ENCODE peak calls at places on chromosomes 1 and 21, in five cellular contexts. T is Peyer's patch, E is HAP-1, S is stomach, R is PC-3. U is an unnamed sample. For H3K36me3, the result is how much of the 10 kb centered on the place peaks cover.

GRCh38 chr1:42335809-42336518 is 929 bp upstream of the FOXJ3 start:
- DNase-seq in T (peak), E (no peak), S (peak), R (peak), U (peak)

GRCh38 chr1:34770891-34771508 is 10.0 kb upstream of the GJB3 start:
- DNase-seq in T (no peak), E (no peak), S (no peak), R (no peak), U (peak)

GRCh38 chr1:202029727-202030126 is 19.3 kb downstream of the ELF3 start:
- DNase-seq in T (no peak), E (no peak), S (no peak), R (no peak), U (no peak)

GRCh38 chr1:6602669-6603423 is at the start of gene KLHL21:
- DNase-seq in T (peak), E (peak), S (peak), R (peak), U (peak)

GRCh38 chr1:195202271-195202670 is 1406.0 kb downstream of the KCNT2 start:
- DNase-seq in T (no peak), E (no peak), S (no peak), R (no peak), U (no peak)

GRCh38 chr1:39183503-39184353 is 20.8 kb upstream of the MACF1 start:
- DNase-seq in T (peak), E (peak), S (peak), R (peak), U (peak)

GRCh38 chr1:246724001-246724724 is at the start of gene SCCPDH:
- DNase-seq in T (peak), E (peak), S (peak), R (peak), U (no peak)

GRCh38 chr1:94026869-94027388 is 94.0 kb downstream of the ABCA4 start:
- DNase-seq in T (no peak), E (no peak), S (no peak), R (no peak), U (no peak)

GRCh38 chr1:109040627-109041613 is 982 bp downstream of the WDR47 start:
- DNase-seq in T (no peak), E (peak), S (peak), R (peak), U (peak)

GRCh38 chr21:42233067-42233981 is 14.4 kb downstream of the ABCG1 start:
- DNase-seq in T (peak), E (no peak), S (peak), R (peak), U (peak)

GRCh38 chr1:38005195-38006007 is at the start of gene FHL3:
- DNase-seq in T (peak), E (peak), S (peak), R (peak), U (no peak)

DNA sequence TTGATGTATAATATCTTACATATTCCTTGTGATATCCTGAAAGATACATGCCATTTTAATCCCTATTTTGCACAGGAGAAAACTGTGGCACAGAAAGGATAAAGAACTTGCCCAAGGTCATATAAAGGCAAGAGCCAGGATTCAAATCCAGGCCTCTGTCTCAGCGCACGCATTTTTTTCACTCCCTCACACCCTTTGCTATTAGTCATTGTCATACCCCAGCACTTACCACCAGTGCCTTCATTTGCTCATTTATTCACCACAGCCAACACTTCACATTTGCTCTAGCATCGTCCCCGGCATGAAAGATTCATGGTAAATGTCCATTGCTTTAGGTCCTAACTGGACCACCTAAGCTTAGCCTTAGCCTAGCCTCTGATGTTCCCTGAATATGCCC is 14.2 kb downstream of the ALX3 start:
- DNase-seq in T (no peak), E (no peak), S (no peak), R (no peak), U (no peak)
- H3K36me3 ChIP-seq in T (under half), E (half or more), S (half or more), R (under half), U (under half)

GRCh38 chr1:4336507-4336906 is 317.9 kb upstream of the AJAP1 start:
- DNase-seq in T (no peak), E (no peak), S (no peak), R (no peak), U (no peak)
- H3K36me3 ChIP-seq in T (under half), E (under half), S (under half), R (under half), U (under half)

DNA sequence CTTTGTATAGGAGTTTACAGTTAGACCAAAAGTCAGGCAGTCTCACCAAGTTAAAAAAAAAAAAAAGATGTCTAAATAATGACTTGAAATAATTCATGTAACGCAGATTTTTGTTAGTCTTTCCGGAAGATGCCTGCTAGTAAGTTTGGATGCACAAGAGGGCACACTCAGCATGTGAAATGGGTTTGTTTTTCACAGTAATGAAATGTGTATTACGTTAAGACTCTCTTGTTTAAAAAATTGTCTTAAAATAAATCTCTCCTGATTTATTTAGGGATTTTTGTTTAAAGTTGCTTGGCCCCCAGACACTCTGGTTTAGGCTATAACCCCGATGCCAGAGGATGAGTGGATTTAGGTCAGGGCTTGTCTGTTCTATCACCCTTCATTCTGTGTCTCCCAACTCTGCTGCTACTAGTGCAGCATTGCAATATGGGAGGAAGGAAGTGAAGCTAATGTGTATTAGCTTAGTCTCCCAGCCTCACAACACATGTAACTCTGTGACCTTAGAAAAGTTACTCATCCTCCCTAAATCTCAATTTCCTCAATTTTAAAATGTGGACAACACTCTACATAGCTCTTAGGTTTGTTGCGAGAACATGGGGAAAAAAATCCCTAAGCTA is 25.7 kb downstream of the CTH start:
- DNase-seq in T (no peak), E (no peak), S (no peak), R (peak), U (no peak)
- H3K36me3 ChIP-seq in T (under half), E (half or more), S (half or more), R (under half), U (under half)

DNA sequence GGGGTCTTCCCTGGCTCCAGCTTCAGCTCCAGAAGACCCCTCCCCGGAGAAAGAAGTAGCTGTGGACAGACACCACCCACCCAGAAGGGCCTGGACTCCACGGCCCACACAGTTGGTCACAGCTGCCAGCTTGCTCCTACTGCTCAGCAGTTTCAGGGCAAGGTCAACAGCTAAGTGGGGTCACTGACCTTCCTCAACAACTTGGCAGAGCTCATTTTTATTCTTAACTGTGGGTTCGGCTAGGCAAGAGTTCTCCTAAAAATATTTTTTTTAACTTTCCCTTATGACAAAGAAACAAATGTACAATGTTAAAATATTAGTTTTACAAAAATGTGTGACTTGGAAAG is 41.9 kb downstream of the CTNNBIP1 start:
- DNase-seq in T (no peak), E (no peak), S (no peak), R (no peak), U (no peak)
- H3K36me3 ChIP-seq in T (under half), E (under half), S (half or more), R (under half), U (under half)

DNA sequence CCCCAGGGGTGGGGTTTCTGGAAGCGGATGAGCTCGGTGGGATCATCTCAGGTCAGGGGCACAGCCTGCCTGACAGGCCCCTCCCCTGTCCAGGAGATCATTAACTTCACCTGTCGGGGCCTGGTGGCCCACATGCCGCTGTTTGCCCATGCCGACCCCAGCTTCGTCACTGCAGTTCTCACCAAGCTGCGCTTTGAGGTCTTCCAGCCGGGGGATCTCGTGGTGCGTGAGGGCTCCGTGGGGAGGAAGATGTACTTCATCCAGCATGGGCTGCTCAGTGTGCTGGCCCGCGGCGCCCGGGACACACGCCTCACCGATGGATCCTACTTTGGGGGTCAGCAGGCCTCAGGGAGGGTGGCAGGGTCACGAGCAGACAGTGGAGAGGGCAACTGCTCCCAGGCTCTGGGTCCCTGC is 8.4 kb downstream of the HCN3 start:
- DNase-seq in T (no peak), E (no peak), S (no peak), R (no peak), U (no peak)
- H3K36me3 ChIP-seq in T (under half), E (under half), S (under half), R (under half), U (under half)

GRCh38 chr1:180040034-180040433 is 85.4 kb downstream of the CEP350 start:
- DNase-seq in T (no peak), E (no peak), S (no peak), R (peak), U (no peak)
- H3K36me3 ChIP-seq in T (under half), E (under half), S (half or more), R (under half), U (under half)

U was measured in bronchial epithelial cell.